ENCODE peak calls at places on chromosomes 6 and 20, in six cellular contexts. T, J, B, F, P and G are unnamed samples.

GRCh38 chr20:40966103-40966502 is 62.5 kb upstream of the TOP1 start:
- DNase-seq in T (no peak), J (no peak), B (no peak), F (no peak), P (no peak), G (peak)

GRCh38 chr6:154478691-154479090 is 31.8 kb downstream of the CNKSR3 start:
- DNase-seq in T (no peak), J (no peak), B (no peak), F (peak), P (no peak), G (no peak)

GRCh38 chr6:13892007-13892640 is 32.6 kb upstream of the RNF182 start:
- DNase-seq in T (no peak), J (no peak), B (no peak), F (no peak), P (no peak), G (no peak)

GRCh38 chr20:3042621-3043020 is 801 bp upstream of the GNRH2 start:
- DNase-seq in T (no peak), J (no peak), B (no peak), F (no peak), P (no peak), G (no peak)

GRCh38 chr6:105591053-105591452 is 188.2 kb upstream of the PREP start:
- DNase-seq in T (no peak), J (peak), B (peak), F (no peak), P (no peak), G (no peak)

GRCh38 chr6:17714879-17715860 is 8.4 kb upstream of the NUP153 start:
- DNase-seq in T (peak), J (peak), B (peak), F (peak), P (no peak), G (peak)

GRCh38 chr20:20786428-20786827 is 74.0 kb upstream of the RALGAPA2 start:
- DNase-seq in T (no peak), J (no peak), B (no peak), F (no peak), P (no peak), G (no peak)

GRCh38 chr6:158707120-158707519 is 57.3 kb downstream of the SYTL3 start:
- DNase-seq in T (peak), J (no peak), B (peak), F (peak), P (no peak), G (peak)

GRCh38 chr6:79574636-79575035 is 37.4 kb upstream of the LCA5 start:
- DNase-seq in T (peak), J (no peak), B (peak), F (peak), P (no peak), G (no peak)

GRCh38 chr6:33276581-33276863 is 401 bp upstream of the B3GALT4 start:
- DNase-seq in T (no peak), J (no peak), B (no peak), F (no peak), P (no peak), G (no peak)